ENCODE peak calls at places on chromosomes 6 and 20, in ten cellular contexts. N is A549, F is adrenal gland, Q is stomach, K is heart left ventricle, I is transverse colon, J is uterus, W is GM12892, C is gastrocnemius medialis, S is testis. T is an unnamed sample.

GRCh38 chr6:31243508-31243907 is 28.4 kb downstream of the HLA-C start:
- DNase-seq in F (no peak), Q (no peak), W (no peak), S (no peak), J (no peak), C (no peak), K (no peak), I (no peak), N (no peak), T (no peak)

GRCh38 chr6:105209950-105210706 is 30.3 kb upstream of the POPDC3 start:
- DNase-seq in K (no peak), C (no peak), Q (no peak), S (no peak), F (no peak), J (no peak), N (peak), W (no peak), I (no peak), T (peak)

GRCh38 chr20:58393299-58393698 is 4.3 kb downstream of the VAPB start:
- DNase-seq in N (no peak), S (no peak), I (no peak), K (no peak), W (no peak), C (no peak), J (no peak), F (no peak), Q (no peak), T (no peak)

GRCh38 chr6:162363757-162364156 is 363.8 kb downstream of the PRKN start:
- DNase-seq in C (no peak), K (no peak), I (no peak), S (no peak), F (no peak), W (no peak), N (no peak), Q (no peak), J (no peak), T (no peak)

GRCh38 chr6:90227693-90228092 is 69.0 kb downstream of the BACH2 start:
- DNase-seq in J (no peak), F (no peak), Q (no peak), C (no peak), S (no peak), K (no peak), I (no peak), W (no peak), N (no peak), T (no peak)

GRCh38 chr20:57187068-57187634 is 79.3 kb downstream of the BMP7 start:
- DNase-seq in N (no peak), K (no peak), F (no peak), W (no peak), C (no peak), J (no peak), S (no peak), Q (no peak), I (no peak), T (no peak)

GRCh38 chr6:18260448-18261106 is 3.8 kb downstream of the DEK start:
- DNase-seq in I (no peak), K (no peak), N (no peak), Q (no peak), W (no peak), J (no peak), F (peak), S (no peak), C (peak), T (no peak)

GRCh38 chr20:19211661-19212523 is 550 bp upstream of the SLC24A3 start:
- DNase-seq in Q (peak), W (no peak), I (peak), F (no peak), C (no peak), J (peak), S (peak), K (no peak), N (no peak), T (no peak)

GRCh38 chr20:61253640-61254511 is 1.8 kb downstream of the CDH4 start:
- DNase-seq in N (peak), I (no peak), C (no peak), W (no peak), S (peak), F (no peak), J (no peak), Q (no peak), K (no peak), T (no peak)

GRCh38 chr20:4989570-4989969 is 11.7 kb downstream of the SLC23A2 start:
- DNase-seq in F (no peak), N (no peak), W (no peak), I (no peak), S (no peak), J (no peak), Q (no peak), C (no peak), K (no peak), T (no peak)

GRCh38 chr6:104682722-104683643 is 176.7 kb downstream of the HACE1 start:
- DNase-seq in Q (peak), I (peak), N (peak), K (peak), W (peak), F (peak), S (peak), C (no peak), J (no peak), T (peak)

GRCh38 chr6:34027445-34027936 is 118.4 kb downstream of the GRM4 start:
- DNase-seq in W (peak), K (peak), F (no peak), N (peak), S (peak), C (no peak), I (peak), Q (peak), J (peak), T (peak)

GRCh38 chr20:15699431-15700146 is 873.7 kb downstream of the KIF16B start:
- DNase-seq in I (no peak), K (no peak), Q (no peak), W (no peak), S (peak), C (no peak), N (no peak), F (peak), J (no peak), T (no peak)

GRCh38 chr6:81606965-81607381 is 145.5 kb downstream of the TENT5A start:
- DNase-seq in S (no peak), I (no peak), K (no peak), W (no peak), J (no peak), C (no peak), F (no peak), Q (no peak), N (no peak), T (no peak)

GRCh38 chr20:11035211-11035610 is 361.4 kb upstream of the JAG1 start:
- DNase-seq in K (no peak), Q (no peak), W (no peak), S (no peak), N (no peak), C (no peak), F (no peak), I (no peak), J (no peak), T (no peak)

GRCh38 chr20:5510446-5510845 is 193.7 kb upstream of the PROKR2 start:
- DNase-seq in I (no peak), W (no peak), J (no peak), F (no peak), S (no peak), C (no peak), Q (no peak), N (no peak), K (no peak), T (no peak)

GRCh38 chr20:37741055-37741454 is 47.2 kb downstream of the CTNNBL1 start:
- DNase-seq in N (no peak), S (no peak), C (no peak), W (no peak), J (no peak), F (no peak), I (no peak), Q (no peak), K (no peak), T (no peak)

GRCh38 chr6:77462359-77463307 is 658 bp downstream of the HTR1B start:
- DNase-seq in F (no peak), N (no peak), S (peak), W (no peak), K (no peak), J (no peak), I (no peak), C (no peak), Q (peak), T (no peak)

GRCh38 chr6:106051241-106051640 is 34.9 kb upstream of the PRDM1 start:
- DNase-seq in K (no peak), F (no peak), Q (no peak), I (no peak), J (no peak), S (no peak), N (no peak), W (no peak), C (no peak), T (no peak)

GRCh38 chr20:5191829-5192569 is 65.2 kb downstream of the CDS2 start:
- DNase-seq in F (peak), N (peak), J (peak), K (no peak), S (peak), Q (peak), I (peak), W (peak), C (peak), T (peak)

GRCh38 chr20:5665417-5665816 is 84.8 kb upstream of the SHLD1 start:
- DNase-seq in I (no peak), W (no peak), K (no peak), C (no peak), F (no peak), Q (no peak), S (no peak), N (no peak), J (no peak), T (no peak)

GRCh38 chr6:33801611-33802010 is 2.2 kb downstream of the MLN start:
- DNase-seq in F (no peak), I (no peak), N (no peak), C (no peak), S (no peak), W (no peak), Q (no peak), K (no peak), J (no peak), T (no peak)

GRCh38 chr6:4607026-4607704 is 169.0 kb upstream of the CDYL start:
- DNase-seq in Q (no peak), S (peak), F (peak), C (no peak), I (peak), W (no peak), J (peak), N (no peak), K (no peak), T (peak)

GRCh38 chr6:76789580-76789979 is 673.7 kb downstream of the HTR1B start:
- DNase-seq in I (no peak), S (no peak), F (no peak), W (no peak), K (no peak), C (no peak), J (no peak), N (no peak), Q (no peak), T (no peak)

GRCh38 chr6:87909849-87910248 is 137.8 kb upstream of the SPACA1 start:
- DNase-seq in K (no peak), C (no peak), W (no peak), N (no peak), I (no peak), Q (no peak), J (no peak), S (no peak), F (no peak), T (no peak)

GRCh38 chr6:165042912-165043311 is 266.5 kb downstream of the C6orf118 start:
- DNase-seq in J (no peak), S (no peak), F (no peak), W (no peak), Q (no peak), I (no peak), K (no peak), C (no peak), N (no peak), T (no peak)

GRCh38 chr6:36323062-36323461 is 13.6 kb downstream of the BNIP5 start:
- DNase-seq in J (no peak), K (no peak), F (no peak), S (no peak), I (no peak), W (no peak), Q (no peak), C (no peak), N (no peak), T (no peak)

GRCh38 chr6:4936681-4937041 is 67.2 kb downstream of the RPP40 start:
- DNase-seq in S (no peak), W (no peak), N (peak), I (no peak), Q (no peak), F (peak), K (no peak), C (no peak), J (peak), T (no peak)

DNA sequence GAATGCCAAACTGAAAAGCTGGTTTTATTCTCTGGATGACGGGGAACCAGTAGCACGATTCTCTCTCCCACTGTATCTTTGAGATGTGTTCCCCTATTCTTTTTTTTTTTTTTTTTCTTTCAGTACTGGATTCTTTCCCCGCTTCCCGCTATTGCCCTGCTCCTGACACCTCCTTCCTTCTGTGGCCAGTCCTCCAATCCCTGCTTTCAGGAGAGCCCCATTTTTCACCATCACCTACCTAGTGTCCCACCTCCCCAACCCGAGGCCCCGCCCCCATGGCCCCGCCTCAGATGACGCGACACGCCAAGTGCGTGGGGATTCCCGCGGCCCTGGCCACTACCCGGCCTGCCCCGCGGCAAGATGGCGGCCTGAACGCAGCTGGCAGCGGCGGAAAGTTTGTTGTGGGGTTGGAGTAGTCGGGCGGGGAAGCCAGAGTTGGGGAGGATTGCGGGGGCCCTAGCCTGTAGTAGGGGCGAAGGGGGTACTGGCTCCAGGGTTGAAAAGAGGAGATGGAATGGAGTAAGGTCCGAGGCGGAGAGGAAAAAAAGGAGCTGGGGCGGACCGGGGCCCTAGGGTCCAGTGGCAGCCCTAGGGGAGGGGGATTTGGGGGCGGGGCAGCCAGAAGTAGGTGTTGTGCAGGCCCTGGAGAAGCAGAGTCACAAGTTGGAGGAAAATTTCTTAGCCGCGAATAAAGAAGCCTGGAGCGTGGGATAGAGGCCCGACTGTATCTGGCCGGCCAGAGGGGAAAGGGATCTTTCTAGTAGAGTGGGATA is at the start of gene TJAP1:
- DNase-seq in K (peak), S (peak), Q (peak), J (peak), W (peak), N (peak), C (peak), F (peak), I (peak), T (peak)
- TF ChIP-seq POLR2A in K (no peak), S (peak), Q (no peak), J (peak), W (peak), N (peak), C (peak), F (peak), I (peak), T (peak)

GRCh38 chr6:52361945-52362442 is at the start of gene PAQR8:
- DNase-seq in C (peak), K (peak), Q (peak), J (peak), F (peak), S (peak), N (peak), W (peak), I (peak), T (peak)
- TF ChIP-seq POLR2A in C (peak), K (no peak), Q (no peak), J (peak), F (peak), S (no peak), N (peak), W (peak), I (no peak), T (peak)

DNA sequence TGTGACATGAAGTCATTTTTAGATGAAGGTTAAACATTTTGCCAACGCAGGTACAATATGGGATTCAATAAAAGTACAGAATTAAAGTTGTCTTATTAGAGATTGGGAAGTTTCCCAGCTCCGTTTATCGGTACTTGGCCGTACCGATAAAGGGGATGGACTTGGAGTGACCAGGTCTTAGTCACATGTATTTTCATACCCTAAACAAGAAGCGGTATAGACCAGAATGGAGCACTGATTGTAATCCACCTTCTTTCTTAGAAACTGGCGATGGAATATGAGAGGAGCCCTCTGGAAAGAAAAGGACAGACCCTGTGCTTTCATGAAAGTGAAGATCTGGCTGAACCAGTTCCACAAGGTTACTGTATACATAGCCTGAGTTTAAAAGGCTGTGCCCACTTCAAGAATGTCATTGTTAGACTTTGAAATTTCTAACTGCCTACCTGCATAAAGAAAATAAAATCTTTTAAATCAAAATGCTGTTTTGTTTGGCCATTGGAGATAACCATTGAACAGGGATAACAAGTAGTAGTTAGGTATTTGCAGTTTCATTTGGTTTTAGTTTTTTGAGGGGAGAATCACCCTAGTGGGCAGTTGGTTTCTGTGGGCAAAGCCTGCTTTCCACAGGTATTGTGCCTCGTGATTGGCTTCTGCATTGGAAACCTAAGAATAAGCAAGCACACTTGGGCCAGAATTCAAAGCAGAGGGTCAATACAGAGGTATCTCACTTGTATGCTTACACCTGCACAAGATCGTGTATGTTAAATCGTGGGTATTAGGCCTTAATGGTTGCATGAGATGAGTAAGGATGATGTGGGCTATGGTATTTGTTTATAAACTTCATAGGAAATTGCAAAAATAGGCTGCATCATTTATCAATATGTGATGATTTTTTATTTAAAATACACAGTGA is 11.2 kb upstream of the ZNFX1 start:
- DNase-seq in I (no peak), N (no peak), W (no peak), K (no peak), F (no peak), S (no peak), J (no peak), Q (no peak), C (no peak), T (no peak)
- TF ChIP-seq POLR2A in I (no peak), N (no peak), W (peak), K (no peak), F (no peak), S (no peak), J (no peak), Q (no peak), C (no peak), T (no peak)

GRCh38 chr20:63543131-63543530 is 4.4 kb downstream of the SRMS start:
- DNase-seq in C (no peak), N (no peak), F (no peak), K (no peak), W (no peak), J (no peak), Q (no peak), S (no peak), I (no peak), T (no peak)

GRCh38 chr20:63543733-63544132 is 3.8 kb downstream of the SRMS start:
- DNase-seq in Q (no peak), C (no peak), S (no peak), J (no peak), N (no peak), K (no peak), I (no peak), W (no peak), F (no peak), T (no peak)

GRCh38 chr20:63542031-63542559 is 4.9 kb upstream of the PTK6 start:
- DNase-seq in F (peak), W (no peak), Q (peak), C (no peak), J (no peak), K (no peak), N (no peak), I (peak), S (no peak), T (no peak)

GRCh38 chr20:63541371-63541770 is 4.2 kb upstream of the PTK6 start:
- DNase-seq in I (no peak), C (no peak), F (no peak), W (no peak), J (no peak), N (no peak), Q (no peak), K (no peak), S (no peak), T (no peak)

DNA sequence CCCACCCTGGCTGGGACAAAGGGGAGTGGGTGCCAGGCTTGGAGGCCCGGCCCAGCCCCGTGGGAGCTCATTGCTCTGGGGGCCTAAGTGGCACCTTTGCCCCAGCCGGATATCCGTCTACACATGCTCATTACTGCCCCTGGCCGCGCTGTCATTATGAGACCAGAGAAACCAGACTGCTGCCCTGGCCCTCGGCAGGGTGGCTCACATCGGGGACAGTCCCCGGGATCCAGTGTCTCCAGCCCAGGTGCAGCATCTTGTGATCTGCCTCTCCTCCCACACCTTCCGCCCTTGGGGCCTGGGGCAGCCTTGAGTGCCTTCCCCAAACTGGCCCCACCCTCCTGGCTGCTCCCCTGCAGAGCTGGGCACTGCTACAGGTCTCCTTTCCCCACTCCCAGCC is 4.9 kb downstream of the SRMS start:
- DNase-seq in N (no peak), K (no peak), J (no peak), Q (no peak), F (no peak), I (peak), S (no peak), C (no peak), W (peak), T (no peak)
- TF ChIP-seq POLR2A in N (no peak), K (no peak), J (no peak), Q (no peak), F (no peak), I (no peak), S (no peak), C (no peak), W (no peak), T (no peak)

GRCh38 chr6:143842902-143843688 is at the start of gene LTV1:
- DNase-seq in W (peak), S (peak), N (peak), K (peak), C (peak), Q (peak), F (peak), I (peak), J (peak), T (peak)
- TF ChIP-seq POLR2A in W (peak), S (no peak), N (peak), K (no peak), C (peak), Q (peak), F (peak), I (peak), J (peak), T (peak)